ENCODE peak calls at places on chromosome 11, in nine cellular contexts. S is NCI-H1436; T is effector memory CD4-positive, alpha-beta T cell; Q is mucosa of gallbladder; M is left cardiac atrium; F is AG04450; H is posterior vena cava; I is ecto neural progenitor cell; C is retina. X is an unnamed sample.

GRCh38 chr11:2301631-2302272 is at the start of the genes C11orf21 and TSPAN32:
- DNase-seq in S (no peak), T (peak; percentile 64), Q (no peak), M (peak; percentile 21), F (no peak), H (peak; percentile 84), I (peak; percentile 46), C (no peak), X (no peak)

GRCh38 chr11:29173660-29174062 is 843.2 kb downstream of the KCNA4 start:
- DNase-seq in S (no peak), T (no peak), Q (no peak), M (no peak), F (peak; percentile 88), H (no peak), I (no peak), C (no peak), X (no peak)

GRCh38 chr11:68928108-68928429 is 24.4 kb downstream of the IGHMBP2 start:
- DNase-seq in S (no peak), T (no peak), Q (no peak), M (no peak), F (no peak), H (no peak), I (no peak), C (no peak), X (no peak)

GRCh38 chr11:112785104-112785503 is 176.1 kb upstream of the NCAM1 start:
- DNase-seq in S (no peak), T (no peak), Q (no peak), M (no peak), F (no peak), H (no peak), I (no peak), C (no peak), X (no peak)

GRCh38 chr11:133929401-133930052 is 27.2 kb downstream of the IGSF9B start:
- DNase-seq in S (no peak), T (no peak), Q (no peak), M (no peak), F (no peak), H (no peak), I (no peak), C (no peak), X (no peak)

GRCh38 chr11:11789735-11790369 is 51.9 kb upstream of the USP47 start:
- DNase-seq in S (no peak), T (no peak), Q (no peak), M (no peak), F (no peak), H (no peak), I (no peak), C (no peak), X (no peak)

GRCh38 chr11:9250139-9250582 is 15.0 kb downstream of the DENND5A start:
- DNase-seq in S (no peak), T (no peak), Q (no peak), M (no peak), F (no peak), H (no peak), I (no peak), C (no peak), X (no peak)

GRCh38 chr11:12752868-12753267 is 78.6 kb downstream of the TEAD1 start:
- DNase-seq in S (no peak), T (no peak), Q (no peak), M (no peak), F (no peak), H (no peak), I (no peak), C (no peak), X (no peak)

GRCh38 chr11:8373519-8374432 is 110.1 kb upstream of the LMO1 start:
- DNase-seq in S (no peak), T (no peak), Q (no peak), M (no peak), F (no peak), H (no peak), I (peak; percentile 29), C (no peak), X (no peak)

GRCh38 chr11:109978895-109979294 is 114.3 kb upstream of the ZC3H12C start:
- DNase-seq in S (no peak), T (no peak), Q (no peak), M (no peak), F (no peak), H (no peak), I (no peak), C (no peak), X (no peak)

GRCh38 chr11:62137276-62137861 is 13.6 kb downstream of the INCENP start:
- DNase-seq in S (no peak), T (no peak), Q (no peak), M (no peak), F (no peak), H (peak; percentile 58), I (no peak), C (no peak), X (no peak)

GRCh38 chr11:69876013-69876412 is 56.8 kb upstream of the FGF3 start:
- DNase-seq in S (no peak), T (no peak), Q (no peak), M (peak; percentile 14), F (no peak), H (peak; percentile 67), I (peak; percentile 32), C (no peak), X (no peak)

GRCh38 chr11:8222820-8223512 is 40.7 kb downstream of the LMO1 start:
- DNase-seq in S (no peak), T (no peak), Q (no peak), M (no peak), F (no peak), H (no peak), I (no peak), C (no peak), X (no peak)

GRCh38 chr11:46367244-46367915 is 14.1 kb upstream of the MDK start:
- DNase-seq in S (peak; percentile 28), T (peak; percentile 61), Q (peak; percentile 77), M (peak; percentile 77), F (no peak), H (no peak), I (peak; percentile 84), C (peak; percentile 80), X (peak; percentile 67)

GRCh38 chr11:95134491-95134890 is 44.8 kb downstream of the ENDOD1 start:
- DNase-seq in S (no peak), T (no peak), Q (no peak), M (no peak), F (no peak), H (no peak), I (no peak), C (no peak), X (no peak)

GRCh38 chr11:85772700-85773099 is 38.2 kb downstream of the SYTL2 start:
- DNase-seq in S (no peak), T (no peak), Q (no peak), M (no peak), F (peak; percentile 70), H (no peak), I (no peak), C (no peak), X (no peak)

GRCh38 chr11:27694992-27695391 is 5.3 kb downstream of the BDNF start:
- DNase-seq in S (no peak), T (no peak), Q (no peak), M (no peak), F (no peak), H (no peak), I (no peak), C (no peak), X (no peak)